ENCODE peak calls at places on chromosomes 2 and 18, in nine cellular contexts. Q is NAMALWA; U is foreskin fibroblast; H is stimulated activated CD4-positive, alpha-beta T cell treated with anti-CD3 and anti-CD28 coated beads, Interleukin-12 subunit alpha, Interleukin-12 subunit beta, amount 100 ng/mL, for 48 hours; S is NCI-H774; L is amniotic stem cell; O is SW480; N is Kasumi-1; I is NCI-H146. E is an unnamed sample.

GRCh38 chr2:176109226-176109954 is 2.3 kb downstream of the HOXD11 start:
- DNase-seq in H (no peak), S (no peak), Q (no peak), I (no peak), N (no peak), O (no peak), U (no peak), L (no peak), E (no peak)

GRCh38 chr2:114259389-114259788 is 183.1 kb upstream of the DPP10 start:
- DNase-seq in L (no peak), O (no peak), I (no peak), Q (no peak), H (no peak), U (no peak), N (no peak), S (no peak), E (no peak)

GRCh38 chr2:228875152-228875875 is 395.8 kb downstream of the PID1 start:
- DNase-seq in S (no peak), L (no peak), I (no peak), Q (no peak), H (no peak), N (no peak), O (peak), U (peak), E (peak)

GRCh38 chr2:127626175-127626574 is 19.8 kb upstream of the GPR17 start:
- DNase-seq in H (no peak), U (no peak), I (no peak), N (no peak), S (no peak), L (no peak), Q (no peak), O (no peak), E (no peak)

GRCh38 chr18:44733069-44733753 is 52.5 kb downstream of the SETBP1 start:
- DNase-seq in S (no peak), N (peak), I (no peak), H (peak), O (peak), U (peak), Q (no peak), L (peak), E (peak)

GRCh38 chr2:179224361-179224760 is 40.3 kb downstream of the SESTD1 start:
- DNase-seq in S (no peak), L (no peak), Q (no peak), O (no peak), U (no peak), N (no peak), H (no peak), I (no peak), E (no peak)

GRCh38 chr18:5527603-5528002 is 16.2 kb downstream of the EPB41L3 start:
- DNase-seq in I (no peak), U (peak), H (no peak), O (no peak), N (no peak), L (peak), S (no peak), Q (no peak), E (peak)

GRCh38 chr2:239293450-239294430 is 107.1 kb downstream of the HDAC4 start:
- DNase-seq in I (no peak), O (no peak), S (no peak), L (no peak), Q (no peak), U (no peak), H (peak), N (no peak), E (no peak)

GRCh38 chr18:27787543-27787942 is 389.4 kb downstream of the CDH2 start:
- DNase-seq in H (no peak), O (no peak), U (no peak), N (peak), I (no peak), S (no peak), L (no peak), Q (no peak), E (no peak)

GRCh38 chr18:2687390-2688001 is 32.0 kb downstream of the SMCHD1 start:
- DNase-seq in I (no peak), O (no peak), U (no peak), Q (peak), S (no peak), H (no peak), N (no peak), L (no peak), E (no peak)

GRCh38 chr2:172308253-172308935 is 119.0 kb upstream of the ITGA6 start:
- DNase-seq in N (no peak), L (no peak), I (peak), O (no peak), H (no peak), U (no peak), Q (no peak), S (no peak), E (no peak)

GRCh38 chr2:25274868-25275574 is 66.7 kb downstream of the DNMT3A start:
- DNase-seq in Q (no peak), N (peak), L (no peak), O (no peak), H (no peak), U (peak), S (no peak), I (no peak), E (no peak)

GRCh38 chr18:48711651-48712486 is 173.0 kb downstream of the CTIF start:
- DNase-seq in Q (peak), S (no peak), L (no peak), H (no peak), U (peak), N (peak), O (peak), I (peak), E (peak)

GRCh38 chr18:49510393-49511115 is 23.5 kb upstream of the C18orf32 start:
- DNase-seq in H (peak), L (no peak), U (peak), I (peak), N (peak), Q (peak), O (peak), S (peak), E (peak)